ENCODE peak calls at places on chromosome 11, in nine cellular contexts. E is EH; B is activated T-cell treated with anti-CD3 and anti-CD28 coated beads for 24 hours; F is activated CD4-positive, alpha-beta T cell treated with anti-CD3 and anti-CD28 coated beads for 24 hours; Y is A172; T is COLO829; U is NCI-H510A treated with DMSO at 0.1 percent for 48 hours; O is hypothalamus; R is iris pigment epithelial cell. L is an unnamed sample.

GRCh38 chr11:68214173-68215086 is 1.3 kb upstream of the KMT5B start:
- DNase-seq in E (no peak), B (no peak), F (no peak), Y (no peak), T (no peak), U (no peak), O (no peak), R (no peak), L (no peak)

GRCh38 chr11:107646783-107647182 is 55.8 kb downstream of the ELMOD1 start:
- DNase-seq in E (no peak), B (no peak), F (no peak), Y (no peak), T (no peak), U (no peak), O (no peak), R (no peak), L (no peak)

GRCh38 chr11:628056-628455 is 1.1 kb upstream of the SCT start:
- DNase-seq in E (no peak), B (no peak), F (no peak), Y (no peak), T (no peak), U (no peak), O (no peak), R (no peak), L (no peak)

GRCh38 chr11:59983212-59983611 is 19.4 kb downstream of the OOSP4A start:
- DNase-seq in E (no peak), B (no peak), F (no peak), Y (no peak), T (no peak), U (no peak), O (no peak), R (no peak), L (no peak)

GRCh38 chr11:87463486-87464102 is 425.9 kb downstream of the TMEM135 start:
- DNase-seq in E (peak), B (no peak), F (no peak), Y (peak), T (peak), U (peak), O (no peak), R (peak), L (no peak)

GRCh38 chr11:80532633-80533232 is 1091.9 kb upstream of the TENM4 start:
- DNase-seq in E (no peak), B (no peak), F (no peak), Y (no peak), T (no peak), U (no peak), O (no peak), R (no peak), L (no peak)

GRCh38 chr11:8832571-8833260 is 78.3 kb upstream of the AKIP1 start:
- DNase-seq in E (peak), B (no peak), F (no peak), Y (peak), T (no peak), U (peak), O (no peak), R (peak), L (no peak)

GRCh38 chr11:61919841-61920631 is 2.7 kb upstream of the RAB3IL1 start:
- DNase-seq in E (no peak), B (no peak), F (no peak), Y (no peak), T (no peak), U (no peak), O (no peak), R (no peak), L (peak)

GRCh38 chr11:72813740-72814138 is 472 bp upstream of the ATG16L2 start:
- DNase-seq in E (peak), B (no peak), F (peak), Y (peak), T (peak), U (peak), O (no peak), R (peak), L (peak)

GRCh38 chr11:56531856-56532255 is 11.2 kb downstream of the OR5M11 start:
- DNase-seq in E (no peak), B (no peak), F (no peak), Y (no peak), T (no peak), U (no peak), O (no peak), R (no peak), L (no peak)

GRCh38 chr11:64719406-64719805 is 3.6 kb downstream of the NRXN2 start:
- DNase-seq in E (no peak), B (no peak), F (no peak), Y (no peak), T (no peak), U (no peak), O (no peak), R (no peak), L (no peak)

GRCh38 chr11:94740975-94741707 is 27.0 kb upstream of the AMOTL1 start:
- DNase-seq in E (peak), B (no peak), F (no peak), Y (no peak), T (peak), U (peak), O (no peak), R (peak), L (no peak)

GRCh38 chr11:44747836-44748235 is 21.1 kb downstream of the TSPAN18 start:
- DNase-seq in E (no peak), B (no peak), F (no peak), Y (no peak), T (no peak), U (no peak), O (no peak), R (no peak), L (no peak)

GRCh38 chr11:205221-206001 is 1.8 kb downstream of the BET1L start:
- DNase-seq in E (no peak), B (no peak), F (no peak), Y (no peak), T (no peak), U (no peak), O (no peak), R (no peak), L (no peak)

GRCh38 chr11:99739464-99740089 is 718.8 kb downstream of the CNTN5 start:
- DNase-seq in E (no peak), B (no peak), F (no peak), Y (peak), T (peak), U (peak), O (no peak), R (peak), L (no peak)

GRCh38 chr11:118217575-118217974 is 7.2 kb downstream of the JAML start:
- DNase-seq in E (no peak), B (no peak), F (no peak), Y (no peak), T (no peak), U (no peak), O (no peak), R (no peak), L (no peak)

GRCh38 chr11:116563028-116563712 is 209.6 kb downstream of the BUD13 start:
- DNase-seq in E (peak), B (no peak), F (no peak), Y (peak), T (peak), U (no peak), O (no peak), R (no peak), L (no peak)

GRCh38 chr11:129252621-129253020 is 60.5 kb upstream of the ARHGAP32 start:
- DNase-seq in E (no peak), B (no peak), F (no peak), Y (no peak), T (no peak), U (no peak), O (no peak), R (no peak), L (no peak)

GRCh38 chr11:22432331-22433065 is 94.3 kb downstream of the SLC17A6 start:
- DNase-seq in E (no peak), B (no peak), F (no peak), Y (no peak), T (no peak), U (no peak), O (no peak), R (peak), L (peak)

GRCh38 chr11:10490398-10491232 is 35.6 kb downstream of the AMPD3 start:
- DNase-seq in E (peak), B (no peak), F (no peak), Y (peak), T (peak), U (no peak), O (peak), R (peak), L (peak)

GRCh38 chr11:80798189-80798588 is 1357.4 kb upstream of the TENM4 start:
- DNase-seq in E (no peak), B (no peak), F (no peak), Y (no peak), T (no peak), U (no peak), O (no peak), R (no peak), L (no peak)

GRCh38 chr11:48134221-48134922 is 82.2 kb upstream of the OR4B1 start:
- DNase-seq in E (no peak), B (no peak), F (no peak), Y (no peak), T (peak), U (no peak), O (no peak), R (no peak), L (no peak)

GRCh38 chr11:33211588-33211987 is 45.6 kb upstream of the HIPK3 start:
- DNase-seq in E (no peak), B (no peak), F (no peak), Y (no peak), T (peak), U (no peak), O (no peak), R (peak), L (no peak)